ENCODE peak calls at places on chromosome 21, in six cellular contexts. U, A, O, S, G and W are unnamed samples.

GRCh38 chr21:25568230-25568629 is 39.1 kb downstream of the MRPL39 start:
- DNase-seq in U (peak), O (no peak), A (peak), G (peak), S (no peak), W (no peak)

GRCh38 chr21:46131721-46132651 is 23.4 kb downstream of the FTCD start:
- DNase-seq in G (no peak), U (no peak), A (no peak), O (no peak), S (no peak), W (no peak)

GRCh38 chr21:26425576-26425975 is 147.5 kb downstream of the CYYR1 start:
- DNase-seq in O (no peak), G (no peak), U (no peak), S (no peak), A (no peak), W (no peak)

GRCh38 chr21:42349420-42350075 is 1.2 kb downstream of the TFF2 start:
- DNase-seq in S (no peak), U (no peak), O (no peak), A (no peak), G (no peak), W (no peak)

GRCh38 chr21:25887646-25888321 is 153.0 kb downstream of the GABPA start:
- DNase-seq in A (no peak), O (no peak), U (no peak), G (no peak), S (no peak), W (no peak)

GRCh38 chr21:45513003-45513706 is 29.1 kb downstream of the SLC19A1 start:
- DNase-seq in U (no peak), S (no peak), O (no peak), A (no peak), G (no peak), W (no peak)

GRCh38 chr21:29264721-29265120 is 34.0 kb upstream of the BACH1 start:
- DNase-seq in U (no peak), G (no peak), O (no peak), S (no peak), A (no peak), W (no peak)

GRCh38 chr21:45069085-45069484 is 5.3 kb upstream of the ADARB1 start:
- DNase-seq in A (no peak), S (no peak), O (no peak), G (no peak), U (no peak), W (no peak)

GRCh38 chr21:37146320-37147225 is 73.5 kb downstream of the TTC3 start:
- DNase-seq in O (no peak), S (no peak), G (no peak), A (no peak), U (peak), W (no peak)

GRCh38 chr21:15722591-15723324 is 7.0 kb upstream of the USP25 start:
- DNase-seq in O (no peak), G (no peak), A (no peak), U (no peak), S (no peak), W (no peak)

GRCh38 chr21:14453339-14453738 is 70.4 kb upstream of the HSPA13 start:
- DNase-seq in O (no peak), A (no peak), G (no peak), U (no peak), S (peak), W (no peak)

GRCh38 chr21:19049567-19049966 is 646.0 kb upstream of the TMPRSS15 start:
- DNase-seq in S (no peak), U (no peak), O (no peak), A (no peak), G (no peak), W (no peak)

GRCh38 chr21:45004481-45005263 is 64.8 kb downstream of the SLX9 start:
- DNase-seq in O (no peak), G (no peak), S (peak), A (no peak), U (no peak), W (peak)

GRCh38 chr21:45549670-45550463 is 7.6 kb upstream of the SLC19A1 start:
- DNase-seq in A (no peak), U (no peak), G (no peak), S (no peak), O (no peak), W (no peak)

GRCh38 chr21:46048926-46049889 is 48.7 kb upstream of the COL6A2 start:
- DNase-seq in O (no peak), A (peak), U (peak), G (no peak), S (no peak), W (no peak)

GRCh38 chr21:36437745-36438128 is 42.2 kb downstream of the CLDN14 start:
- DNase-seq in A (peak), G (no peak), U (peak), O (no peak), S (no peak), W (no peak)

GRCh38 chr21:29258626-29259335 is 39.9 kb upstream of the BACH1 start:
- DNase-seq in S (no peak), U (peak), O (no peak), A (peak), G (no peak), W (no peak)

GRCh38 chr21:42572906-42573495 is 59.3 kb downstream of the SLC37A1 start:
- DNase-seq in S (no peak), G (no peak), O (no peak), A (no peak), U (no peak), W (no peak)

GRCh38 chr21:44485254-44485793 is 30.0 kb downstream of the LRRC3 start:
- DNase-seq in G (no peak), O (no peak), A (peak), U (no peak), S (peak), W (peak)